ENCODE peak calls at places on chromosomes 6 and 20, in eight cellular contexts. Q is activated CD8-positive, alpha-beta memory T cell treated with anti-CD3 and anti-CD28 coated beads, Interleukin-2, amount 10 ng/mL, durations not matched to agents 7 days and 5 days; O is activated T-cell treated with anti-CD3 and anti-CD28 coated beads for 24 hours; L is anterior cingulate cortex; F is kidney; C is EL; M is Right ventricle myocardium inferior; A is cerebellum. U is an unnamed sample.

GRCh38 chr6:1070085-1070521 is 241.8 kb upstream of the FOXQ1 start:
- DNase-seq in A (no peak), F (no peak), M (peak), C (no peak), Q (no peak), O (no peak), L (no peak), U (no peak)

GRCh38 chr6:34473967-34474366 is 8.1 kb downstream of the PACSIN1 start:
- DNase-seq in C (no peak), A (no peak), L (no peak), O (no peak), Q (no peak), F (no peak), M (no peak), U (no peak)

GRCh38 chr20:10504893-10505292 is 69.8 kb downstream of the SLX4IP start:
- DNase-seq in F (no peak), M (no peak), A (no peak), Q (no peak), O (no peak), L (no peak), C (no peak), U (no peak)

GRCh38 chr20:47860049-47860830 is 75.0 kb upstream of the SULF2 start:
- DNase-seq in O (no peak), M (no peak), Q (no peak), L (no peak), C (no peak), F (no peak), A (no peak), U (no peak)

GRCh38 chr6:163999475-164000125 is 585.1 kb downstream of the QKI start:
- DNase-seq in L (no peak), M (no peak), O (no peak), C (peak), Q (no peak), F (no peak), A (no peak), U (no peak)

GRCh38 chr6:127515234-127515793 is 3.8 kb downstream of the MTCL3 start:
- DNase-seq in L (peak), M (no peak), O (no peak), Q (peak), A (peak), C (no peak), F (no peak), U (no peak)

GRCh38 chr20:60883517-60883916 is 368.5 kb upstream of the CDH4 start:
- DNase-seq in F (no peak), C (no peak), M (no peak), A (no peak), L (no peak), Q (no peak), O (no peak), U (no peak)

GRCh38 chr6:33144373-33144772 is 47.9 kb downstream of the COL11A2 start:
- DNase-seq in A (no peak), O (no peak), M (no peak), F (no peak), C (no peak), Q (no peak), L (no peak), U (no peak)

GRCh38 chr20:14963262-14963663 is 625.9 kb upstream of the FLRT3 start:
- DNase-seq in L (no peak), A (no peak), Q (no peak), F (no peak), O (no peak), C (peak), M (no peak), U (peak)

GRCh38 chr20:58746551-58747399 is 54.2 kb downstream of the NPEPL1 start:
- DNase-seq in F (no peak), A (peak), M (no peak), O (no peak), C (no peak), L (no peak), Q (no peak), U (no peak)

GRCh38 chr6:163828038-163828790 is 413.7 kb downstream of the QKI start:
- DNase-seq in F (no peak), C (peak), Q (no peak), A (no peak), M (peak), L (no peak), O (no peak), U (no peak)

U was measured in HepG2.